ENCODE peak calls at places on chromosomes 5 and 9, in six cellular contexts. One of them, this sample, is unnamed.

GRCh38 chr5:1547236-1547635 is 23.5 kb upstream of the LPCAT1 start:
- DNase-seq in A549: no peak
- DNase-seq in RWPE1: no peak
- DNase-seq in foreskin fibroblast: no peak
- DNase-seq in HCT116: no peak
- DNase-seq in lung: peak; percentile 26
- DNase-seq in this sample: no peak

GRCh38 chr5:174735498-174736350 is 11.3 kb downstream of the MSX2 start:
- DNase-seq in A549: peak; percentile 76
- DNase-seq in HCT116: peak; percentile 45
- DNase-seq in RWPE1: peak; percentile 70
- DNase-seq in foreskin fibroblast: no peak
- DNase-seq in lung: no peak
- DNase-seq in this sample: peak; percentile 63

GRCh38 chr5:126015244-126016054 is 407.8 kb upstream of the GRAMD2B start:
- DNase-seq in foreskin fibroblast: peak; percentile 63
- DNase-seq in A549: no peak
- DNase-seq in lung: no peak
- DNase-seq in RWPE1: no peak
- DNase-seq in HCT116: no peak
- DNase-seq in this sample: peak; percentile 69

GRCh38 chr5:93294184-93294583 is 286.8 kb downstream of the NR2F1-AS1 start:
- DNase-seq in RWPE1: peak; percentile 94
- DNase-seq in HCT116: no peak
- DNase-seq in A549: no peak
- DNase-seq in foreskin fibroblast: peak; percentile 85
- DNase-seq in lung: no peak
- DNase-seq in this sample: peak; percentile 82

GRCh38 chr9:121308765-121309164 is 40.8 kb downstream of the GSN start:
- DNase-seq in lung: no peak
- DNase-seq in foreskin fibroblast: no peak
- DNase-seq in HCT116: no peak
- DNase-seq in RWPE1: no peak
- DNase-seq in A549: no peak
- DNase-seq in this sample: no peak

GRCh38 chr5:109566361-109566760 is 123.4 kb upstream of the MAN2A1 start:
- DNase-seq in lung: no peak
- DNase-seq in foreskin fibroblast: no peak
- DNase-seq in A549: no peak
- DNase-seq in HCT116: no peak
- DNase-seq in RWPE1: peak; percentile 66
- DNase-seq in this sample: no peak

GRCh38 chr5:129400395-129400983 is 59.6 kb upstream of the ADAMTS19 start:
- DNase-seq in lung: no peak
- DNase-seq in A549: peak; percentile 5
- DNase-seq in RWPE1: peak; percentile 5
- DNase-seq in foreskin fibroblast: no peak
- DNase-seq in HCT116: no peak
- DNase-seq in this sample: peak; percentile 25

GRCh38 chr9:4145482-4145881 is 154.4 kb downstream of the GLIS3 start:
- DNase-seq in foreskin fibroblast: no peak
- DNase-seq in lung: no peak
- DNase-seq in A549: no peak
- DNase-seq in HCT116: no peak
- DNase-seq in RWPE1: no peak
- DNase-seq in this sample: no peak

GRCh38 chr5:172274951-172275753 is 8.4 kb downstream of the UBTD2 start:
- DNase-seq in RWPE1: peak; percentile 64
- DNase-seq in foreskin fibroblast: peak; percentile 28
- DNase-seq in A549: no peak
- DNase-seq in HCT116: no peak
- DNase-seq in lung: no peak
- DNase-seq in this sample: peak; percentile 74

GRCh38 chr5:50694027-50694590 is 27.7 kb downstream of the PARP8 start:
- DNase-seq in HCT116: no peak
- DNase-seq in foreskin fibroblast: peak; percentile 10
- DNase-seq in RWPE1: no peak
- DNase-seq in A549: no peak
- DNase-seq in lung: no peak
- DNase-seq in this sample: peak; percentile 18

GRCh38 chr9:16708638-16709435 is 161.6 kb downstream of the BNC2 start:
- DNase-seq in lung: no peak
- DNase-seq in HCT116: no peak
- DNase-seq in A549: no peak
- DNase-seq in foreskin fibroblast: no peak
- DNase-seq in RWPE1: no peak
- DNase-seq in this sample: no peak

GRCh38 chr5:164600166-164600715 is 1094.8 kb downstream of the MAT2B start:
- DNase-seq in A549: no peak
- DNase-seq in foreskin fibroblast: no peak
- DNase-seq in lung: no peak
- DNase-seq in RWPE1: peak; percentile 24
- DNase-seq in HCT116: no peak
- DNase-seq in this sample: peak; percentile 84

GRCh38 chr5:164600929-164601535 is 1095.6 kb downstream of the MAT2B start:
- DNase-seq in RWPE1: no peak
- DNase-seq in A549: no peak
- DNase-seq in HCT116: no peak
- DNase-seq in foreskin fibroblast: no peak
- DNase-seq in lung: no peak
- DNase-seq in this sample: no peak

DNA sequence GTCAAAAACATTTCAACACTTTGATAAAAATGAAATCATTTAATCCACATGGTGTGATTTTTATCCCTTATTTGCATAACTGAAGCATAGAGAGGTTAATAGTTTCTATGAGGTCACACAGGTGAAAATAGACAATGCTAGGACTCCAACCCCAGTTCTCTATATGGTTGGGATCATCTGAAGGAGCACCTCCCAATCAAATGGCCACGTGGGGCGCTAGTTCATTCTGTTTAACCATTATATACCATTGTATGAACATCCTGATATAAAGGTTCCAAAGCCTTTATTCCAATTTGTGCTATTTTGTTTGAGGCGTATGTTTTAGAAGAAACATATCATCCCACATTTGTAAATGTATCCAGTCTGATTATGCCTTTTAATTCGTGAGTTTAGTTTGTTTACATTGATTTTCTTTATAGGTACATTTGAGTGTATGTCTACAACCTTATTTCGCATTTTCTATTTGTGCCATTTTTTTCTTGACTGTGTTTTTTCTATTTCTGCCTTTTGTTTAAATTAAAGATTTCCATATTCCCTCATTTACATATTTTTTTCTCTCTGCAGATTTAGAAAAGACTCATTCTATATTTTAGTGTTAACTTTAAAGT is 1092.0 kb downstream of the MAT2B start:
- DNase-seq in lung: no peak
- DNase-seq in foreskin fibroblast: no peak
- DNase-seq in RWPE1: peak; percentile 13
- DNase-seq in HCT116: no peak
- DNase-seq in A549: no peak
- DNase-seq in this sample: peak; percentile 65
- TF ChIP-seq CTCF in lung: no peak
- TF ChIP-seq CTCF in foreskin fibroblast: no peak
- TF ChIP-seq CTCF in RWPE1: peak; percentile 48
- TF ChIP-seq CTCF in HCT116: peak; percentile 15
- TF ChIP-seq CTCF in A549: peak; percentile 23
- TF ChIP-seq CTCF in this sample: peak; percentile 21

DNA sequence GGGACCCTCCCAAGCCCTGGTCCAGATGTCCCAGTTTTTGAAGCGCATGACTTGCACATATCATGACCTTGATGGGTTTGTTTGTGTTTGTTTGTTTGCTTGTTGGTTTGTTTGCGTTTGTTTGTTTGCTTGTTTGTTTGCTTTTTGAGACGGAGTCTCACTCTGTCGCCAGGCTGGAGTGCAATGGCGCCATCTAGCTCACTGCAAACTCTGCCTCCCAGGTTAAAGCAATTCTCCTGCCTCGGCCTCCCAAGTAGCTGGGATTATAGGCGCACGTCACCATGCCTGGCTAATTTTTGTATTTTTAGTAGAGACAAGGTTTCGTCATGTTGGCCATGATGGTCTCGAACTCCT is 13.0 kb upstream of the UBAC1 start:
- DNase-seq in A549: no peak
- DNase-seq in foreskin fibroblast: no peak
- DNase-seq in HCT116: no peak
- DNase-seq in lung: no peak
- DNase-seq in RWPE1: no peak
- DNase-seq in this sample: no peak
- TF ChIP-seq CTCF in A549: no peak
- TF ChIP-seq CTCF in foreskin fibroblast: no peak
- TF ChIP-seq CTCF in HCT116: peak; percentile 24
- TF ChIP-seq CTCF in lung: peak; percentile 2
- TF ChIP-seq CTCF in RWPE1: no peak
- TF ChIP-seq CTCF in this sample: no peak

DNA sequence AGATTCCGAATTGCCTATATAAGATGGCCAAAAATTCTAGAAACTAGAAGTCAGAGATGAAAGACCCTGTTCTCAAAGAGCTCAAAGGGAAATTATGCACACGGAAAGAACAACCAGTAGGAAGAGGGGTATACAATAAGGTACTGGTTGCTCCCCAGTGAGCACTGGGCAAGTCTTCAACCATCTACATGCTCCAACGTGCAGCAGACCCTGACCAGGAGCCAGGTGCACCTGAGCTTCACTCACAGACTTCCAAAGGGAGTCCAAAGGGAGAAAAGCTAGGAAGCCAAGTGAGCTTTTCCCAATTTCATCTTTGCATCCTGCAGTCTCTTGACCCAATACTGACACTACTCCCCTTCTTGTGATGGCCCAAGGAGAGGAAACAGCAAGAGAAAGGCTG is 3.9 kb downstream of the REEP5 start:
- DNase-seq in RWPE1: no peak
- DNase-seq in lung: no peak
- DNase-seq in HCT116: no peak
- DNase-seq in A549: no peak
- DNase-seq in foreskin fibroblast: no peak
- DNase-seq in this sample: no peak
- TF ChIP-seq CTCF in RWPE1: no peak
- TF ChIP-seq CTCF in lung: no peak
- TF ChIP-seq CTCF in HCT116: no peak
- TF ChIP-seq CTCF in A549: no peak
- TF ChIP-seq CTCF in foreskin fibroblast: no peak
- TF ChIP-seq CTCF in this sample: no peak

GRCh38 chr9:128203842-128204551 is 818 bp downstream of the DNM1 start:
- DNase-seq in lung: no peak
- DNase-seq in A549: peak; percentile 79
- DNase-seq in RWPE1: peak; percentile 57
- DNase-seq in foreskin fibroblast: peak; percentile 76
- DNase-seq in HCT116: no peak
- DNase-seq in this sample: no peak

GRCh38 chr9:128206484-128206883 is 3.3 kb downstream of the DNM1 start:
- DNase-seq in lung: no peak
- DNase-seq in A549: no peak
- DNase-seq in RWPE1: no peak
- DNase-seq in foreskin fibroblast: no peak
- DNase-seq in HCT116: no peak
- DNase-seq in this sample: no peak

GRCh38 chr9:128207076-128207731 is 4.0 kb downstream of the DNM1 start:
- DNase-seq in foreskin fibroblast: peak; percentile 59
- DNase-seq in RWPE1: no peak
- DNase-seq in lung: no peak
- DNase-seq in HCT116: no peak
- DNase-seq in A549: no peak
- DNase-seq in this sample: no peak

GRCh38 chr9:128204858-128205257 is 1.7 kb downstream of the DNM1 start:
- DNase-seq in A549: no peak
- DNase-seq in HCT116: no peak
- DNase-seq in RWPE1: no peak
- DNase-seq in foreskin fibroblast: no peak
- DNase-seq in lung: no peak
- DNase-seq in this sample: no peak

DNA sequence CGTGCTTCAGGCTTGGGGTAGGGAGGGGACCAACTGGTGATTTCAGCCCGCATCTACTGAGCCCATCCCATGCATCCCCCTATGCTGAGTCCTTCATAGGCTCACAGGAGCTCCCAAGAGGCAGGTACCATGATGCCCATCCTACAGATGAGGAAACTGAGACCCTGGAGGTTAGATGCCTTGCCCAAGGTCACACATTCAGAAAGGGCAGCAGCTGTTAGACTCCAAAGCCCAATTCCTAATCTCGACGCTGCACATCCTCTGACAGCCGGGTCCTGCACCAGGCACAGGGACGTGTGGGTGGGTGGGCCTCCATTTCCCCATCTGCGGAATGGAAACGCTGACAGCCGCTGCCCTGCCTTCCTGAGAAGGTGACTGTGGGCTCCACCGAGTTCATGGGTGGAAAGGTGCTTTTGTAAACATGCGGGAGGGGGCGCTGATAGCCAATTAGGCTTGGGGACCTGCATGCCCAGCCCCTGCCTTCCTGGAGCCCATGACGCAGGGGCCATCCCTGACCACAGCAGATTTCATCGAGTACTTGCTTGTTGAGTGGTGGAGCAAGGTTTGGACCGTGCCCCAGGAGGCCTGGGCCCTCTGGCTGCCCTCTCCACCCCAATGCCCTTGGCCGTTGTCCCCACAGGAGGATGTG is 2.2 kb downstream of the DNM1 start:
- DNase-seq in lung: no peak
- DNase-seq in A549: no peak
- DNase-seq in foreskin fibroblast: no peak
- DNase-seq in RWPE1: no peak
- DNase-seq in HCT116: no peak
- DNase-seq in this sample: no peak
- TF ChIP-seq CTCF in lung: no peak
- TF ChIP-seq CTCF in A549: no peak
- TF ChIP-seq CTCF in foreskin fibroblast: no peak
- TF ChIP-seq CTCF in RWPE1: no peak
- TF ChIP-seq CTCF in HCT116: no peak
- TF ChIP-seq CTCF in this sample: no peak

GRCh38 chr5:9617739-9618504 is 12.2 kb downstream of the TAS2R1 start:
- DNase-seq in foreskin fibroblast: no peak
- DNase-seq in lung: no peak
- DNase-seq in A549: no peak
- DNase-seq in HCT116: no peak
- DNase-seq in RWPE1: no peak
- DNase-seq in this sample: no peak
- TF ChIP-seq CTCF in foreskin fibroblast: no peak
- TF ChIP-seq CTCF in lung: no peak
- TF ChIP-seq CTCF in A549: no peak
- TF ChIP-seq CTCF in HCT116: no peak
- TF ChIP-seq CTCF in RWPE1: no peak
- TF ChIP-seq CTCF in this sample: no peak

GRCh38 chr5:11719888-11720481 is 184.3 kb downstream of the CTNND2 start:
- DNase-seq in RWPE1: peak; percentile 5
- DNase-seq in A549: no peak
- DNase-seq in foreskin fibroblast: no peak
- DNase-seq in lung: peak; percentile 32
- DNase-seq in HCT116: no peak
- DNase-seq in this sample: peak; percentile 77
- TF ChIP-seq CTCF in RWPE1: peak; percentile 21
- TF ChIP-seq CTCF in A549: no peak
- TF ChIP-seq CTCF in foreskin fibroblast: no peak
- TF ChIP-seq CTCF in lung: no peak
- TF ChIP-seq CTCF in HCT116: no peak
- TF ChIP-seq CTCF in this sample: peak; percentile 43

This sample was measured in MCF 10A.